ENCODE peak calls at places on chromosomes 16 and 17, in four cellular contexts. D is GM12878, Y is WTC11, R is HepG2. U is an unnamed sample.

GRCh38 chr17:47862621-47863440 is 11.9 kb upstream of the SP6 start:
- DNase-seq in D (no peak), Y (no peak), R (no peak), U (no peak)

GRCh38 chr17:80882323-80882722 is 109.3 kb upstream of the CHMP6 start:
- DNase-seq in D (no peak), Y (no peak), R (no peak), U (no peak)

GRCh38 chr16:50611332-50611934 is 63.2 kb downstream of the NKD1 start:
- DNase-seq in D (no peak), Y (no peak), R (peak), U (peak)

GRCh38 chr17:31398381-31399275 is 7.2 kb downstream of the RAB11FIP4 start:
- DNase-seq in D (no peak), Y (peak), R (no peak), U (no peak)

GRCh38 chr17:32518856-32519768 is 32.3 kb downstream of the CDK5R1 start:
- DNase-seq in D (no peak), Y (peak), R (no peak), U (no peak)

GRCh38 chr17:32912218-32912897 is 15.6 kb upstream of the TMEM98 start:
- DNase-seq in D (no peak), Y (peak), R (peak), U (peak)

GRCh38 chr17:48746916-48747444 is 18.4 kb upstream of the HOXB13 start:
- DNase-seq in D (no peak), Y (no peak), R (no peak), U (no peak)

GRCh38 chr16:15988268-15989013 is 39.0 kb downstream of the ABCC1 start:
- DNase-seq in D (no peak), Y (no peak), R (no peak), U (peak)

GRCh38 chr16:27174007-27174406 is 29.3 kb upstream of the KDM8 start:
- DNase-seq in D (no peak), Y (no peak), R (no peak), U (no peak)

GRCh38 chr17:9028632-9029570 is 7.6 kb downstream of the NTN1 start:
- DNase-seq in D (no peak), Y (no peak), R (no peak), U (no peak)

DNA sequence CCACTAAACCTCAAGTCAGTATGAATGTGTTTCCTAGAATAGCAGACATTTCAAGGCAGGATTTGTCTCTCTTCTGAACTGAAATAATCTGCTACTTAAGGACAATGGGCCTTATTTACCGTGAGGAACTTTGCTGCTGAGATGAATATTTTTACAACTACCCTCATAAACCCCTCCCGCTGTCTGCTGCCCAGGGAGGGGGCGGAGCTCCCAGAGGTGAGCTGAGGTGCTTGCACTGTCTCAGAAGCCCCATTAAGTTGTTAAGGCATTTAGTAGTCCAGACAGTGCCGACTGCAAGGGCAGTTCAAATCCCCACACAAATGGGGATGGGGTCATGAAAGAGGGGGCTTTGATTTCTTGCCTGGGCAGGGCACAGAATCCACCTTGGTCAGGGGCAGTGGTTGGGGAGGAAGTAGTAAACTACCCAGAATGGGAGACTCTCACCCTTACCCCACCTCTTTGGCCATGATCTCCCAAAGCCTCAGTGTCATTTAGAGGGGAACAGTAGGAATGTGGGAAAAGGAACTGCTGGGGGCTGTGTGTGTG is 19.2 kb downstream of the HNF1B start:
- DNase-seq in D (no peak), Y (no peak), R (no peak), U (no peak)
- TF ChIP-seq CREM in D (no peak), Y (no peak), R (no peak), U (no peak)

DNA sequence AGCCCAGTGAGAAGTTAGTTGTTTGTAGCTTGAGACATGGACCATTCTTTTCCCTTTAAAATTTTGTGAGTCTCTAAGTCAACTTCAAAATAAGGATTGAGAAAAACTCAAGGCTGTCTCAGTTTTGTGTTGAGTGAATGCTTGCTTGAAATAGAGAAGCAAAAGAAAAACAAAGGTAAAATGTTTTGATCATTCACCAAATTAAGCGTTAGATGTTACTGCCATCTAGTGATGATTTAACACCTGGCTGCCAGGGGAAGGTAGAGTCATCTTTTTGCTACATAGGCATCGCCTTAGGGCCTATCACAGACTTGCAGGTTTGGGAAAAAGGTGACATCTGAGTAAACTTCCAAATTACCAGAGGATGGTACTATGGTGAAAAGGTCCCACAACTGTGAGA is 74.4 kb downstream of the PCTP start:
- DNase-seq in D (no peak), Y (no peak), R (peak), U (no peak)
- TF ChIP-seq CREM in D (no peak), Y (no peak), R (no peak), U (no peak)

DNA sequence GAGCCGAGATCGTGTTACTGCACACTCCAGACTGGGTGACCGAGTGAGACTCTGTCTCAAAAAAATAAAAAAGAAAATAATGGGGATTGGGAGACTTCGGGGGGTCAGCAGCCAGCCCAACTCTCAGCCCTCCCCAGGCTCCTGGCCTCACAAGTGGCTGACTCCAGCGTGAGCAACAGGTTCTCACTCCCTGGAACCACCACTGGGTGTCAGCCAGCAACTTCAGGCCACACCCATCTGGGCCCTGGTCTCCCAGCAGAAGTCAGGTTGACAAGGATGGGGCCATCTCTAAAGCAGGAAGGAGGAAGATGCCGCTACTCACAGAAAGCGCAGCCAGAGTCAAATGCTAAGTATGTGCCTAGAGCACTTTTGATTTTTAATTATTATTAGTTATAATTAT is 139.4 kb downstream of the C16orf78 start:
- DNase-seq in D (no peak), Y (peak), R (no peak), U (peak)
- TF ChIP-seq CREM in D (no peak), Y (no peak), R (no peak), U (no peak)

GRCh38 chr16:82226327-82226726 is 56.3 kb upstream of the MPHOSPH6 start:
- DNase-seq in D (no peak), Y (no peak), R (no peak), U (no peak)

GRCh38 chr16:82232806-82233205 is 62.8 kb upstream of the MPHOSPH6 start:
- DNase-seq in D (no peak), Y (no peak), R (no peak), U (no peak)

GRCh38 chr16:82231021-82231787 is 61.2 kb upstream of the MPHOSPH6 start:
- DNase-seq in D (no peak), Y (no peak), R (no peak), U (no peak)

GRCh38 chr16:82229800-82230619 is 60.0 kb upstream of the MPHOSPH6 start:
- DNase-seq in D (peak), Y (peak), R (peak), U (peak)
- TF ChIP-seq CREM in D (no peak), Y (no peak), R (no peak), U (peak)

DNA sequence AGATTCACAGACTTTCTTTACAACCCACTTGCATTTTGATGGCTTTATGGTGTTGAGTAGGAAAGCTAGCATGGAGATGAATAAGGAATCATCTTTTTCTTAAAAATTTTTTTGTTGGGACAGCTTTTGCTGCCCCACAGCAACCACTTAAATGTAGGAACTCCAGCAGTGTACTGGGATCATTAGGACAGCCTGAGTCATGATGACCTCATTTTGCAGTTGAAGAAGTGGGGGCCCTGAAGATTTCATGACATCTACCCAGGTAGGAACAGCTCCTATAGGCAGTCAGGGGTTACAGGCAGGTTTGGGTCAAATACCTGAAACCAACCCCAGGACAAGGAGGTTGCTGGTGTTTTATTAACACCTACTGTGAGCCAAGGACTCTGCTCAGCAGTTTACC is 2.1 kb downstream of the METTL22 start:
- DNase-seq in D (no peak), Y (no peak), R (no peak), U (no peak)
- TF ChIP-seq CREM in D (no peak), Y (no peak), R (no peak), U (peak)

GRCh38 chr17:78042542-78042941 is 84.0 kb downstream of the TNRC6C start:
- DNase-seq in D (no peak), Y (no peak), R (no peak), U (no peak)

GRCh38 chr17:78039581-78039980 is 81.1 kb downstream of the TNRC6C start:
- DNase-seq in D (no peak), Y (no peak), R (no peak), U (no peak)

GRCh38 chr17:78043031-78043430 is 84.5 kb downstream of the TNRC6C start:
- DNase-seq in D (no peak), Y (no peak), R (no peak), U (no peak)

GRCh38 chr17:78040561-78041400 is 82.3 kb downstream of the TNRC6C start:
- DNase-seq in D (peak), Y (no peak), R (no peak), U (no peak)

GRCh38 chr17:78041401-78042179 is 83.1 kb downstream of the TNRC6C start:
- DNase-seq in D (no peak), Y (no peak), R (no peak), U (no peak)
- TF ChIP-seq CREM in D (no peak), Y (no peak), R (no peak), U (no peak)

DNA sequence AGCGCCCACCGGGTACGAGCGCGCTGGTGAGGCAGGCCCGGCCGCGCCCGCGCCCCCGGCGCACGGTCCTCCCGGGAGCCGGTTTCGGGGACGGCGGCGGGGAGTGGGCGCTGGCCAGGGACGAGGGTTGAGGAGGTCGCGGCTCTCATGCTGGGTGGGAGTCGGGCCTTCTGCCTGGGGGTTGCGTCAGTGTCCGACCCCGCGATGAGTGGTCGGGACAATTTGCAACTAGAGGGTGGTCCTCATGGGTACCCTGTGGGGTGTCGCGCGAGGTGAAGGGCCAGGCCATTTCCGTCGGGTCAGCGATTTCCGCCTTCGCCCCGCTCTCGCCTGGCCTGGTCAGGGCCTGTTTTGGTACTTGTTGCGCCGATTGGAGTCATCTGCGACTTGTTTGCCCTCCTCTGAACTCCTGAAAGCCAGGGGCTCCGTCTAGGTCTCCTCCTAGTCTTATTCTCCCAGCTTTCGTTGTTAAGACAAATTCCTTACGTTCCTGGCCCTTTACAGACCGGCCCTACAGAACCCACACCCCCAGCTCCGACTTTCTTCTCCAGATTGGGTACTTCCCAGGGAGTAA is 14.9 kb downstream of the NAA60 start:
- DNase-seq in D (no peak), Y (peak), R (no peak), U (peak)
- TF ChIP-seq CREM in D (no peak), Y (no peak), R (no peak), U (no peak)

U was measured in K562.